ENCODE peak calls at places on chromosomes 6 and 20, in four cellular contexts. X, T, H and S are unnamed samples.
A peak's percentile ranks its signal among the peaks of the same experiment; 100 is the strongest.

GRCh38 chr6:453152-453551 is 61.6 kb downstream of the IRF4 start:
- DNase-seq in X (no peak), T (no peak), H (no peak), S (no peak)

GRCh38 chr6:168527451-168528210 is 86.6 kb downstream of the SMOC2 start:
- DNase-seq in X (no peak), T (no peak), H (no peak), S (no peak)

GRCh38 chr6:111445786-111446395 is 37.1 kb downstream of the REV3L start:
- DNase-seq in X (no peak), T (no peak), H (no peak), S (no peak)

GRCh38 chr20:35773154-35773751 is 1.4 kb downstream of the PHF20 start:
- DNase-seq in X (no peak), T (peak; percentile 39), H (no peak), S (peak; percentile 29)

GRCh38 chr20:17533396-17533795 is 2.2 kb upstream of the BFSP1 start:
- DNase-seq in X (no peak), T (no peak), H (no peak), S (no peak)

GRCh38 chr6:13788820-13789219 is 25.5 kb downstream of the MCUR1 start:
- DNase-seq in X (no peak), T (no peak), H (no peak), S (no peak)

GRCh38 chr20:62117658-62118057 is 4.6 kb upstream of the LSM14B start:
- DNase-seq in X (peak; percentile 82), T (no peak), H (no peak), S (peak; percentile 45)

GRCh38 chr6:169212436-169212835 is 41.2 kb downstream of the THBS2 start:
- DNase-seq in X (no peak), T (no peak), H (no peak), S (no peak)

GRCh38 chr20:46872315-46873211 is 22.1 kb upstream of the EYA2 start:
- DNase-seq in X (no peak), T (no peak), H (no peak), S (no peak)

GRCh38 chr6:161257778-161258457 is 15.9 kb downstream of the AGPAT4 start:
- DNase-seq in X (no peak), T (no peak), H (no peak), S (peak; percentile 45)

GRCh38 chr6:133297657-133298056 is 56.5 kb downstream of the EYA4 start:
- DNase-seq in X (no peak), T (no peak), H (no peak), S (no peak)

GRCh38 chr20:64171211-64171610 is 7.0 kb downstream of the MYT1 start:
- DNase-seq in X (no peak), T (no peak), H (no peak), S (no peak)

GRCh38 chr6:2630362-2630761 is 120.4 kb downstream of the MYLK4 start:
- DNase-seq in X (no peak), T (no peak), H (no peak), S (no peak)

GRCh38 chr6:145070791-145071190 is 664.5 kb downstream of the EPM2A start:
- DNase-seq in X (no peak), T (no peak), H (no peak), S (no peak)

GRCh38 chr6:7939186-7939863 is 28.7 kb upstream of the TXNDC5 start:
- DNase-seq in X (no peak), T (no peak), H (no peak), S (no peak)

GRCh38 chr6:98747246-98747645 is 87.1 kb upstream of the POU3F2 start:
- DNase-seq in X (no peak), T (no peak), H (no peak), S (no peak)

GRCh38 chr6:9766240-9766915 is 648.5 kb downstream of the TFAP2A start:
- DNase-seq in X (no peak), T (no peak), H (no peak), S (no peak)

GRCh38 chr20:54170963-54171362 is 2.8 kb downstream of the CYP24A1 start:
- DNase-seq in X (no peak), T (no peak), H (no peak), S (no peak)

GRCh38 chr20:56316051-56316450 is 42.7 kb upstream of the FAM210B start:
- DNase-seq in X (no peak), T (no peak), H (no peak), S (no peak)

GRCh38 chr20:62953839-62954703 is 1.6 kb downstream of the SLC17A9 start:
- DNase-seq in X (peak; percentile 90), T (peak; percentile 78), H (peak; percentile 43), S (peak; percentile 66)

GRCh38 chr20:47360489-47361267 is 4.2 kb upstream of the ZMYND8 start:
- DNase-seq in X (peak; percentile 84), T (peak; percentile 92), H (peak; percentile 37), S (peak; percentile 91)

GRCh38 chr6:166341915-166342292 is 441 bp downstream of the SFT2D1 start:
- DNase-seq in X (no peak), T (no peak), H (no peak), S (no peak)

GRCh38 chr20:62822788-62823651 is 6.2 kb downstream of the COL9A3 start:
- DNase-seq in X (no peak), T (no peak), H (no peak), S (no peak)

GRCh38 chr20:11387189-11387754 is 530.4 kb upstream of the BTBD3 start:
- DNase-seq in X (no peak), T (no peak), H (no peak), S (no peak)

GRCh38 chr6:1070085-1070521 is 241.8 kb upstream of the FOXQ1 start:
- DNase-seq in X (no peak), T (no peak), H (no peak), S (no peak)

GRCh38 chr6:122476131-122476530 is 4.5 kb upstream of the SERINC1 start:
- DNase-seq in X (no peak), T (no peak), H (no peak), S (no peak)

GRCh38 chr6:14871196-14871595 is 374.7 kb upstream of the JARID2 start:
- DNase-seq in X (no peak), T (peak; percentile 61), H (no peak), S (peak; percentile 46)

GRCh38 chr6:15048367-15048766 is 197.5 kb upstream of the JARID2 start:
- DNase-seq in X (no peak), T (no peak), H (no peak), S (no peak)

GRCh38 chr20:53678990-53679596 is 85.5 kb upstream of the ZNF217 start:
- DNase-seq in X (no peak), T (no peak), H (no peak), S (no peak)

GRCh38 chr20:58981564-58982364 is 708 bp downstream of the NELFCD start:
- DNase-seq in X (no peak), T (no peak), H (no peak), S (no peak)

GRCh38 chr6:15264902-15265761 is 19.3 kb downstream of the JARID2 start:
- DNase-seq in X (no peak), T (peak; percentile 42), H (no peak), S (no peak)

GRCh38 chr20:52889225-52889624 is 82.9 kb upstream of the TSHZ2 start:
- DNase-seq in X (no peak), T (no peak), H (no peak), S (no peak)

GRCh38 chr6:106730672-106731071 is 101.3 kb downstream of the QRSL1 start:
- DNase-seq in X (no peak), T (no peak), H (no peak), S (no peak)

GRCh38 chr6:119331676-119332286 is 17.8 kb downstream of the MAN1A1 start:
- DNase-seq in X (no peak), T (no peak), H (no peak), S (no peak)

GRCh38 chr6:119334535-119335264 is 14.9 kb downstream of the MAN1A1 start:
- DNase-seq in X (no peak), T (no peak), H (no peak), S (no peak)

GRCh38 chr6:119330520-119330919 is 19.0 kb downstream of the MAN1A1 start:
- DNase-seq in X (no peak), T (no peak), H (no peak), S (no peak)

GRCh38 chr6:119333063-119333609 is 16.4 kb downstream of the MAN1A1 start:
- DNase-seq in X (no peak), T (no peak), H (no peak), S (no peak)

GRCh38 chr6:119333707-119334295 is 15.8 kb downstream of the MAN1A1 start:
- DNase-seq in X (no peak), T (no peak), H (no peak), S (no peak)
- TF ChIP-seq CTCF in X (no peak), T (peak; percentile 36), H (no peak), S (peak; percentile 47)

GRCh38 chr6:108133594-108134179 is 32.1 kb upstream of the NR2E1 start:
- DNase-seq in X (peak; percentile 57), T (peak; percentile 57), H (no peak), S (peak; percentile 53)
- TF ChIP-seq CTCF in X (no peak), T (no peak), H (no peak), S (no peak)

GRCh38 chr6:43838276-43839036 is 68.4 kb downstream of the VEGFA start:
- DNase-seq in X (no peak), T (peak; percentile 33), H (no peak), S (peak; percentile 18)
- TF ChIP-seq CTCF in X (no peak), T (peak; percentile 48), H (no peak), S (peak; percentile 62)

GRCh38 chr6:36595168-36595818 is 1.1 kb downstream of the SRSF3 start:
- DNase-seq in X (no peak), T (peak; percentile 46), H (no peak), S (peak; percentile 66)

GRCh38 chr6:36594816-36595167 is 630 bp downstream of the SRSF3 start:
- DNase-seq in X (no peak), T (no peak), H (no peak), S (no peak)

GRCh38 chr6:36596359-36596758 is 2.2 kb downstream of the SRSF3 start:
- DNase-seq in X (no peak), T (no peak), H (no peak), S (no peak)

GRCh38 chr6:36592221-36592655 is 1.9 kb upstream of the SRSF3 start:
- DNase-seq in X (no peak), T (no peak), H (no peak), S (no peak)

GRCh38 chr6:36594029-36594815 is at the start of gene SRSF3:
- DNase-seq in X (peak; percentile 98), T (peak; percentile 97), H (peak; percentile 86), S (peak; percentile 97)
- TF ChIP-seq CTCF in X (peak; percentile 72), T (peak; percentile 54), H (no peak), S (peak; percentile 64)